ENCODE peak calls at places on chromosome 2, in six cellular contexts. One of them, this sample, is unnamed.

GRCh38 chr2:221205103-221205502 is 367.0 kb downstream of the EPHA4 start:
- DNase-seq in tibial artery: no peak
- DNase-seq in naive thymus-derived CD8-positive, alpha-beta T cell: no peak
- DNase-seq in KBM-7: no peak
- DNase-seq in substantia nigra: no peak
- DNase-seq in RPMI8226: no peak
- DNase-seq in this sample: no peak

GRCh38 chr2:85468704-85469349 is 50.3 kb downstream of the SH2D6 start:
- DNase-seq in tibial artery: peak
- DNase-seq in naive thymus-derived CD8-positive, alpha-beta T cell: no peak
- DNase-seq in KBM-7: no peak
- DNase-seq in substantia nigra: no peak
- DNase-seq in RPMI8226: no peak
- DNase-seq in this sample: no peak

GRCh38 chr2:183780072-183780471 is 655.8 kb downstream of the NUP35 start:
- DNase-seq in tibial artery: no peak
- DNase-seq in naive thymus-derived CD8-positive, alpha-beta T cell: no peak
- DNase-seq in KBM-7: no peak
- DNase-seq in substantia nigra: no peak
- DNase-seq in RPMI8226: no peak
- DNase-seq in this sample: no peak

GRCh38 chr2:96353032-96353561 is 17.5 kb downstream of the NCAPH start:
- DNase-seq in tibial artery: peak
- DNase-seq in naive thymus-derived CD8-positive, alpha-beta T cell: no peak
- DNase-seq in KBM-7: no peak
- DNase-seq in substantia nigra: no peak
- DNase-seq in RPMI8226: no peak
- DNase-seq in this sample: no peak

GRCh38 chr2:201130524-201131186 is 14.7 kb downstream of the CFLAR start:
- DNase-seq in tibial artery: no peak
- DNase-seq in naive thymus-derived CD8-positive, alpha-beta T cell: no peak
- DNase-seq in KBM-7: peak
- DNase-seq in substantia nigra: no peak
- DNase-seq in RPMI8226: no peak
- DNase-seq in this sample: no peak

GRCh38 chr2:164903214-164903613 is 52.1 kb downstream of the SLC38A11 start:
- DNase-seq in tibial artery: no peak
- DNase-seq in naive thymus-derived CD8-positive, alpha-beta T cell: no peak
- DNase-seq in KBM-7: no peak
- DNase-seq in substantia nigra: no peak
- DNase-seq in RPMI8226: no peak
- DNase-seq in this sample: no peak

GRCh38 chr2:203824057-203824456 is 43.5 kb upstream of the CTLA4 start:
- DNase-seq in tibial artery: no peak
- DNase-seq in naive thymus-derived CD8-positive, alpha-beta T cell: no peak
- DNase-seq in KBM-7: no peak
- DNase-seq in substantia nigra: no peak
- DNase-seq in RPMI8226: no peak
- DNase-seq in this sample: no peak

GRCh38 chr2:136377423-136378382 is 259.8 kb upstream of the CXCR4 start:
- DNase-seq in tibial artery: no peak
- DNase-seq in naive thymus-derived CD8-positive, alpha-beta T cell: no peak
- DNase-seq in KBM-7: no peak
- DNase-seq in substantia nigra: no peak
- DNase-seq in RPMI8226: no peak
- DNase-seq in this sample: no peak

GRCh38 chr2:149994057-149994728 is 406.6 kb upstream of the MMADHC start:
- DNase-seq in tibial artery: no peak
- DNase-seq in naive thymus-derived CD8-positive, alpha-beta T cell: no peak
- DNase-seq in KBM-7: no peak
- DNase-seq in substantia nigra: no peak
- DNase-seq in RPMI8226: peak
- DNase-seq in this sample: no peak

GRCh38 chr2:235149736-235150135 is 197.9 kb downstream of the SH3BP4 start:
- DNase-seq in tibial artery: no peak
- DNase-seq in naive thymus-derived CD8-positive, alpha-beta T cell: no peak
- DNase-seq in KBM-7: no peak
- DNase-seq in substantia nigra: no peak
- DNase-seq in RPMI8226: no peak
- DNase-seq in this sample: no peak

GRCh38 chr2:207139551-207139950 is 26.2 kb downstream of the KLF7 start:
- DNase-seq in tibial artery: no peak
- DNase-seq in naive thymus-derived CD8-positive, alpha-beta T cell: no peak
- DNase-seq in KBM-7: no peak
- DNase-seq in substantia nigra: no peak
- DNase-seq in RPMI8226: no peak
- DNase-seq in this sample: no peak

GRCh38 chr2:216023055-216023648 is 9.8 kb upstream of the MREG start:
- DNase-seq in tibial artery: no peak
- DNase-seq in naive thymus-derived CD8-positive, alpha-beta T cell: no peak
- DNase-seq in KBM-7: peak
- DNase-seq in substantia nigra: no peak
- DNase-seq in RPMI8226: peak
- DNase-seq in this sample: no peak

GRCh38 chr2:100293341-100294161 is 28.8 kb downstream of the LONRF2 start:
- DNase-seq in tibial artery: no peak
- DNase-seq in naive thymus-derived CD8-positive, alpha-beta T cell: no peak
- DNase-seq in KBM-7: no peak
- DNase-seq in substantia nigra: no peak
- DNase-seq in RPMI8226: no peak
- DNase-seq in this sample: no peak

GRCh38 chr2:152613235-152613634 is 104.0 kb downstream of the PRPF40A start:
- DNase-seq in tibial artery: no peak
- DNase-seq in naive thymus-derived CD8-positive, alpha-beta T cell: no peak
- DNase-seq in KBM-7: no peak
- DNase-seq in substantia nigra: no peak
- DNase-seq in RPMI8226: no peak
- DNase-seq in this sample: no peak

GRCh38 chr2:176415156-176415870 is 146.1 kb downstream of the MTX2 start:
- DNase-seq in tibial artery: no peak
- DNase-seq in naive thymus-derived CD8-positive, alpha-beta T cell: no peak
- DNase-seq in KBM-7: no peak
- DNase-seq in substantia nigra: no peak
- DNase-seq in RPMI8226: no peak
- DNase-seq in this sample: no peak

This sample was measured in occipital lobe.